ENCODE peak calls at places on chromosome 21, in four cellular contexts. K is NCI-H345, F is M059J, T is kidney tubule cell. D is an unnamed sample.

GRCh38 chr21:17512245-17513213 is at the start of gene CXADR:
- DNase-seq in K (peak; percentile 98), F (peak; percentile 82), T (peak; percentile 89), D (peak; percentile 74)

GRCh38 chr21:37193676-37194075 is 73.5 kb downstream of the VPS26C start:
- DNase-seq in K (no peak), F (no peak), T (no peak), D (no peak)

GRCh38 chr21:44424608-44425306 is 30.6 kb upstream of the LRRC3 start:
- DNase-seq in K (no peak), F (no peak), T (no peak), D (no peak)

GRCh38 chr21:42190492-42190875 is 28.5 kb upstream of the ABCG1 start:
- DNase-seq in K (no peak), F (no peak), T (no peak), D (no peak)

GRCh38 chr21:45303111-45303615 is 15.5 kb upstream of the POFUT2 start:
- DNase-seq in K (no peak), F (no peak), T (no peak), D (no peak)

GRCh38 chr21:26377111-26377694 is 195.9 kb downstream of the CYYR1 start:
- DNase-seq in K (no peak), F (no peak), T (peak; percentile 59), D (no peak)

GRCh38 chr21:10463156-10463555 is 58.2 kb upstream of the TPTE start:
- DNase-seq in K (no peak), F (no peak), T (no peak), D (no peak)

GRCh38 chr21:41879190-41879998 is at the start of gene PRDM15:
- DNase-seq in K (peak; percentile 89), F (peak; percentile 76), T (peak; percentile 85), D (peak; percentile 75)

GRCh38 chr21:39137248-39138186 is 45.7 kb downstream of the PSMG1 start:
- DNase-seq in K (no peak), F (peak; percentile 91), T (peak; percentile 14), D (no peak)

GRCh38 chr21:38741976-38742309 is 63.8 kb upstream of the ETS2 start:
- DNase-seq in K (no peak), F (no peak), T (no peak), D (no peak)

GRCh38 chr21:42561742-42562141 is 48.1 kb downstream of the SLC37A1 start:
- DNase-seq in K (peak; percentile 84), F (no peak), T (peak; percentile 55), D (no peak)

GRCh38 chr21:44054710-44055109 is 42.6 kb downstream of the TRAPPC10 start:
- DNase-seq in K (no peak), F (no peak), T (peak; percentile 25), D (no peak)

D was measured in activated CD4-positive, alpha-beta T cell treated with anti-CD3 and anti-CD28 coated beads for 1 hour.